ENCODE peak calls at places on chromosomes 12 and 14, in four cellular contexts. S, J, C and K are unnamed samples. For H3K4me1, the result is how much of the 10 kb centered on the place peaks cover.

GRCh38 chr14:75595211-75595610 is 16.8 kb downstream of the FLVCR2 start:
- DNase-seq in S (no peak), J (no peak), C (no peak), K (no peak)

GRCh38 chr12:114774181-114774580 is 90.2 kb upstream of the TBX3 start:
- DNase-seq in S (no peak), J (no peak), C (no peak), K (no peak)

GRCh38 chr12:99250091-99250490 is 397.5 kb upstream of the GARIN6 start:
- DNase-seq in S (peak), J (no peak), C (no peak), K (no peak)

GRCh38 chr12:53179694-53180269 is 740 bp upstream of the ZNF740 start:
- DNase-seq in S (no peak), J (peak), C (no peak), K (no peak)

GRCh38 chr12:57208116-57208945 is 8.3 kb upstream of the NXPH4 start:
- DNase-seq in S (no peak), J (no peak), C (no peak), K (no peak)

GRCh38 chr14:102764220-102764671 is 13.0 kb upstream of the TRAF3 start:
- DNase-seq in S (no peak), J (no peak), C (no peak), K (no peak)

GRCh38 chr14:74601982-74602381 is 10.1 kb downstream of the LTBP2 start:
- DNase-seq in S (no peak), J (no peak), C (no peak), K (no peak)

GRCh38 chr12:77575376-77575775 is 255.3 kb upstream of the NAV3 start:
- DNase-seq in S (no peak), J (no peak), C (no peak), K (no peak)

GRCh38 chr12:100554608-100555077 is 18.8 kb upstream of the GAS2L3 start:
- DNase-seq in S (peak), J (no peak), C (no peak), K (no peak)

GRCh38 chr12:58288191-58288590 is 346.8 kb downstream of the ATP23 start:
- DNase-seq in S (no peak), J (no peak), C (no peak), K (no peak)

GRCh38 chr14:43003845-43004244 is 1397.2 kb downstream of the LRFN5 start:
- DNase-seq in S (peak), J (no peak), C (no peak), K (no peak)

GRCh38 chr12:93706387-93706786 is 29.2 kb downstream of the CRADD start:
- DNase-seq in S (no peak), J (no peak), C (no peak), K (no peak)

GRCh38 chr12:65420941-65421340 is 142.5 kb downstream of the MSRB3 start:
- DNase-seq in S (no peak), J (no peak), C (no peak), K (no peak)

GRCh38 chr12:111034911-111035577 is 114.7 kb upstream of the MYL2 start:
- DNase-seq in S (peak), J (no peak), C (no peak), K (no peak)

GRCh38 chr14:31244626-31245025 is 37.0 kb upstream of the HECTD1 start:
- DNase-seq in S (peak), J (no peak), C (no peak), K (no peak)

GRCh38 chr14:55077155-55077554 is 25.7 kb downstream of the MAPK1IP1L start:
- DNase-seq in S (peak), J (no peak), C (no peak), K (no peak)

GRCh38 chr12:11653215-11653753 is 3.8 kb downstream of the ETV6 start:
- DNase-seq in S (no peak), J (no peak), C (no peak), K (no peak)

GRCh38 chr12:78963439-78964222 is 99.1 kb downstream of the SYT1 start:
- DNase-seq in S (no peak), J (no peak), C (no peak), K (no peak)

GRCh38 chr14:76201162-76201561 is 49.4 kb downstream of the GPATCH2L start:
- DNase-seq in S (no peak), J (no peak), C (no peak), K (no peak)

GRCh38 chr12:29309320-29309902 is 71.6 kb downstream of the ERGIC2 start:
- DNase-seq in S (peak), J (no peak), C (no peak), K (no peak)
- TF ChIP-seq CTCF in S (no peak), J (no peak), C (no peak), K (peak)

GRCh38 chr12:1532796-1533195 is 61.6 kb downstream of the FBXL14 start:
- DNase-seq in S (no peak), J (no peak), C (no peak), K (no peak)
- H3K4me3 ChIP-seq in S (no peak), J (no peak), C (no peak), K (no peak)

GRCh38 chr14:36986407-36986806 is 186.0 kb downstream of the SLC25A21 start:
- DNase-seq in S (no peak), J (no peak), C (no peak), K (no peak)
- H3K4me1 ChIP-seq in S (under half), J (under half), C (under half), K (under half)

DNA sequence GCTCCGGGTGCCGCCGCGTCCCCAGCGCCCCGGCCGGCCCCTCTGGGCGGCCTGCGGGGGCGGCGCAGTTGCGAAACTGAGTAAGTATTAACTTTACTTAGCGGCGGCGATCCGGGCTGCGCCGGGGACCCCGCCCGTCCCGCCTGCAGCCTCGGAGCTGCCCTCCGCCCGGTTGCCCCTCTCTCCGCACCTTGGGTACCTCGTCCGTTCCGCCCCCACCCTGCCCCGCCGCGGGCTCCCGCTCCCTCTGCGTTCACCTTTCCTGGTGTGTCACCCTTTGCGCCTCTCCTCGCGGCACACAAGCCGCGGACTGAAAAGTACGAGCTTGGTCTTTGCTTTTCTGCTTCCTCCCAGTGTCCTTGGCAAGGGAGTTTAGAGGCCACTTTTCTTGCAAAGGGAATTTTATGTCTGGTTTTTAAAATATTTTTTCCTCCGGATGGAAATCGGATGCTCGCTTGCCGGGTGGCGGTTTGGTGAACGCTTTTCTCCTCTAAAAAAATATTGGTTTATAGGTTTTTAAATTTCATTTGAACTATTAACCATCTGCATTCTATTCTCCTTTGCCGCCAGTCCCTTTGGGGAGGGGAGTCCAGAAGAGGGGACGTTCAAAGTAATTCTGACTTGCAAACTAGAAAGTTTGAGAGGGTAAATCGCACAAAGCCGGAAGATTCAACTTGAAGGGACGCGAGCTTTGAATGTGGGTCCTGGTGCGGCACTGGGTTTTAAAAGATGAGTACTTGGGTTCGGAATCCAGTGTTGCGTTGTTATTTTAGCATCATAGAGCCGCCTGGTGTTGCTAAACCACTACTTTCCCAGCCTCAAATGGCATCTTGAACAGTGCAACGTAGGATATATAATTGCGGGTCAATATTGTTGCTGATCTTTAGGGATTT is 833 bp downstream of the RASSF8 start:
- DNase-seq in S (peak), J (peak), C (peak), K (peak)
- TF ChIP-seq CTCF in S (no peak), J (no peak), C (no peak), K (no peak)

GRCh38 chr14:104816678-104816945 is 15.7 kb downstream of the ZBTB42 start:
- DNase-seq in S (no peak), J (no peak), C (no peak), K (no peak)
- H3K4me3 ChIP-seq in S (peak), J (peak), C (peak), K (peak)

DNA sequence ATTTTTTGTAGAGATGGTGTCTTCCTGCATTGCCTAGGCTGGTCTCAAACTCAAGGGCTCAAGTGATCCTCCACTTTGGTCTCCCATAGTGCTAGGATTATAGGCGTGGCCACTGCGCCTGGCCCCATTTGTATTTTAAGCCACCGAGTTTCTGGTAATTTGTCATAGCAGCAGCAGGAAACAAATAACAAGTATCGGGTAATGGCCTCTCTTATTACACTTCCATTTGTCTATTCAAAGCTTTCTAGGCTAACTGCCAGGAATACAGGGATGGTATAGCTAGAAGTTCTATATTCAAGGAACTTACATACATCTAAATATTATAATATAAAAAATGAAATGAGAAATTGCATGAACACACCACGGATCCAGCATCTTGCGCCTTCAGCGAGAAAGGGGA is 9.4 kb downstream of the BDKRB1 start:
- DNase-seq in S (no peak), J (no peak), C (no peak), K (no peak)
- H3K4me1 ChIP-seq in S (under half), J (under half), C (under half), K (under half)

GRCh38 chr12:48758186-48758585 is 30.7 kb downstream of the ADCY6 start:
- DNase-seq in S (no peak), J (no peak), C (no peak), K (no peak)
- TF ChIP-seq CTCF in S (peak), J (no peak), C (no peak), K (no peak)

GRCh38 chr14:100709252-100709955 is 17.3 kb upstream of the DLK1 start:
- DNase-seq in S (peak), J (peak), C (no peak), K (peak)
- H3K4me3 ChIP-seq in S (peak), J (no peak), C (peak), K (peak)

GRCh38 chr14:68940614-68941185 is 38.4 kb downstream of the ACTN1 start:
- DNase-seq in S (no peak), J (no peak), C (no peak), K (no peak)
- H3K4me1 ChIP-seq in S (half or more), J (half or more), C (half or more), K (half or more)

GRCh38 chr12:132187646-132188450 is 43.6 kb downstream of the NOC4L start:
- DNase-seq in S (no peak), J (no peak), C (no peak), K (no peak)
- TF ChIP-seq CTCF in S (no peak), J (no peak), C (no peak), K (no peak)